ENCODE peak calls at places on chromosomes 1 and 21, in four cellular contexts. B is nephron progenitor cell, Y is RWPE1, S is GM20000. C is an unnamed sample.

GRCh38 chr1:107153033-107153432 is 12.2 kb downstream of the NTNG1 start:
- DNase-seq in Y (peak; percentile 57), S (no peak), B (no peak), C (no peak)

GRCh38 chr1:19622204-19622603 is 21.9 kb upstream of the NBL1 start:
- DNase-seq in S (no peak), B (no peak), Y (peak; percentile 54), C (no peak)

GRCh38 chr1:150558761-150559626 is 9.8 kb downstream of the ADAMTSL4 start:
- DNase-seq in B (no peak), S (no peak), Y (no peak), C (no peak)

GRCh38 chr1:89910780-89911179 is 84.1 kb upstream of the ZNF326 start:
- DNase-seq in S (no peak), B (no peak), Y (peak; percentile 30), C (no peak)

GRCh38 chr1:209109001-209109785 is 474.3 kb upstream of the CAMK1G start:
- DNase-seq in S (no peak), Y (no peak), B (no peak), C (no peak)

GRCh38 chr1:59146651-59147358 is 150.1 kb upstream of the FGGY start:
- DNase-seq in S (peak; percentile 79), B (peak; percentile 75), Y (no peak), C (peak; percentile 83)

GRCh38 chr1:15919316-15919715 is 56.6 kb downstream of the ZBTB17 start:
- DNase-seq in B (no peak), S (peak; percentile 64), Y (peak; percentile 72), C (peak; percentile 71)

GRCh38 chr1:23423415-23424170 is 955 bp downstream of the TCEA3 start:
- DNase-seq in S (no peak), Y (peak; percentile 36), B (peak; percentile 63), C (no peak)

GRCh38 chr1:109482796-109483638 is 688 bp upstream of the ATXN7L2 start:
- DNase-seq in S (peak; percentile 38), Y (no peak), B (peak; percentile 67), C (peak; percentile 41)

GRCh38 chr1:115879977-115880376 is 39.1 kb upstream of the NHLH2 start:
- DNase-seq in S (no peak), Y (no peak), B (no peak), C (no peak)

GRCh38 chr1:152110365-152110859 is 4.8 kb downstream of the TCHH start:
- DNase-seq in B (no peak), S (no peak), Y (peak; percentile 36), C (peak; percentile 40)

GRCh38 chr1:19179597-19180271 is 30.3 kb downstream of the UBR4 start:
- DNase-seq in Y (no peak), S (no peak), B (no peak), C (no peak)

GRCh38 chr21:41066086-41066938 is 101.6 kb upstream of the BACE2 start:
- DNase-seq in B (no peak), S (no peak), Y (no peak), C (no peak)

GRCh38 chr21:45393021-45393420 is 11.9 kb upstream of the COL18A1 start:
- DNase-seq in Y (no peak), B (peak; percentile 46), S (no peak), C (no peak)

GRCh38 chr1:181087400-181087901 is 1.0 kb upstream of the IER5 start:
- DNase-seq in Y (no peak), B (no peak), S (peak; percentile 58), C (peak; percentile 53)

GRCh38 chr1:53543771-53544695 is 84.8 kb downstream of the DMRTB1 start:
- DNase-seq in B (no peak), Y (no peak), S (no peak), C (no peak)

GRCh38 chr1:230713915-230714764 is at the start of gene AGT:
- DNase-seq in B (no peak), S (no peak), Y (no peak), C (no peak)

GRCh38 chr1:97820470-97821188 is 100.2 kb downstream of the DPYD start:
- DNase-seq in S (peak; percentile 3), Y (peak; percentile 5), B (no peak), C (no peak)

GRCh38 chr1:2468041-2468472 is 8.0 kb upstream of the PLCH2 start:
- DNase-seq in S (peak; percentile 69), Y (no peak), B (peak; percentile 94), C (peak; percentile 71)

GRCh38 chr1:43346636-43347035 is 9.0 kb downstream of the MPL start:
- DNase-seq in B (no peak), Y (no peak), S (no peak), C (no peak)

GRCh38 chr1:209787551-209787950 is 3.2 kb upstream of the C1orf74 start:
- DNase-seq in Y (no peak), S (no peak), B (no peak), C (no peak)

GRCh38 chr1:52368383-52369172 is 2.6 kb upstream of the CC2D1B start:
- DNase-seq in Y (peak; percentile 55), B (peak; percentile 77), S (peak; percentile 78), C (peak; percentile 74)

GRCh38 chr1:41003127-41003639 is 18.3 kb downstream of the SLFNL1 start:
- DNase-seq in Y (no peak), B (no peak), S (no peak), C (no peak)

GRCh38 chr1:244815600-244816099 is 19.8 kb upstream of the COX20 start:
- DNase-seq in B (no peak), S (no peak), Y (no peak), C (no peak)

GRCh38 chr1:3453203-3453761 is 1.2 kb upstream of the ARHGEF16 start:
- DNase-seq in B (peak; percentile 91), S (peak; percentile 91), Y (peak; percentile 89), C (peak; percentile 93)

GRCh38 chr1:242017580-242018233 is 18.8 kb upstream of the MAP1LC3C start:
- DNase-seq in Y (peak; percentile 64), B (peak; percentile 36), S (peak; percentile 65), C (peak; percentile 75)

GRCh38 chr21:34158866-34159616 is 85.7 kb downstream of the MRPS6 start:
- DNase-seq in Y (no peak), S (no peak), B (no peak), C (no peak)

GRCh38 chr21:44742418-44743153 is 31.2 kb upstream of the TSPEAR start:
- DNase-seq in S (no peak), Y (no peak), B (no peak), C (no peak)

GRCh38 chr1:91856996-91857395 is 29.0 kb downstream of the TGFBR3 start:
- DNase-seq in Y (no peak), B (no peak), S (no peak), C (no peak)

GRCh38 chr1:225454067-225454618 is 26.3 kb upstream of the LBR start:
- DNase-seq in S (no peak), B (no peak), Y (peak; percentile 61), C (peak; percentile 9)

GRCh38 chr1:245361951-245362350 is 207.2 kb downstream of the KIF26B start:
- DNase-seq in Y (no peak), S (no peak), B (no peak), C (no peak)

GRCh38 chr1:48674641-48675040 is 102.0 kb downstream of the BEND5 start:
- DNase-seq in B (no peak), Y (peak; percentile 59), S (no peak), C (no peak)

DNA sequence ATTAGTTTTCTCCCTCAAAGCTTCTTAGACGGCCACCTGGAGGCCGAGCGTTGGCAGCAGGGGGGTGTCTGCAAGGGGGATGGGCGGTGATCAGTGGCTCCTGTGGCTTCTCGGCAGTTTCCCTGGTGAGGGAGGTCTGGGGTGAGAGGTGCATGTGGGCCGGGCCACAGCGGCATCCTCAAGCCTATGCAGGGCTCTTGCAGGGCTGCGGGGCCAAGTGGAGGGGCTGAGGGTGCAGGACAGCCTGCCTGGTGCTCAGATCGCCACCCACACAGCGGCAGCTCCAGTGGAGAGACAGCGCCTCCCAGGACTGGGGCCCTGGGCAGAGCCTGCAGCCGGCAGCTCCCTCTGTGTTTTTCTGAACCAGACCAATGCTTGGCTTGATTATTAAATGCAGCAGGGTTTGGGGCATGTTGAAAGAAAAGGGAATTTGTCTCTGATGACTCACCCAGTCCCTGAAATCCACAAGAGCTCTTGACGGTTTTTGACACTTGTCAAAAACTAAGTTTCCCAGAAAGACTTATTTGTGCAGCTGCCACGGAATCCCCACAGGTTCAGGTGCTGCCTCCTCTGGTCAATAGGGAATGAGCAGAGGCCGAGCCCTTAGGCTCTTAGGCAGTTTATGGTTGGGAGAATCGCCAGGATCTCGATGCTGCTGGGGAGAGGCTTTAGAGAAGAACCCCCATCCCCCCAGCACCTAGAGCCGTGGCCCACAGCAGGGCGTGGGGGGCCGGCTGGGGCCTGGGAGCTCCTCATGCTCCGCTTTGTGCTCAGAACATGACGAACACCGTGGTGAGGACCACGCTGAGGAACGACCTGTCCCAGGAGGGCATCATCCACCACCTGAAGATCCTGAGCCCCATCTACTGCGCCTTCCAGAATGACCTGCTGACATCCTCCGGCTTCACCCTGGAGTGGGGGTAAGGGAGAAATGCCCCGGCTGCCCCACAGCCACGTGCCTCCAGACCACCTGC is 54.7 kb downstream of the UMODL1 start:
- DNase-seq in Y (no peak), S (no peak), B (no peak), C (no peak)
- TF ChIP-seq CTCF in Y (peak; percentile 17), S (no peak), B (peak; percentile 17), C (no peak)

DNA sequence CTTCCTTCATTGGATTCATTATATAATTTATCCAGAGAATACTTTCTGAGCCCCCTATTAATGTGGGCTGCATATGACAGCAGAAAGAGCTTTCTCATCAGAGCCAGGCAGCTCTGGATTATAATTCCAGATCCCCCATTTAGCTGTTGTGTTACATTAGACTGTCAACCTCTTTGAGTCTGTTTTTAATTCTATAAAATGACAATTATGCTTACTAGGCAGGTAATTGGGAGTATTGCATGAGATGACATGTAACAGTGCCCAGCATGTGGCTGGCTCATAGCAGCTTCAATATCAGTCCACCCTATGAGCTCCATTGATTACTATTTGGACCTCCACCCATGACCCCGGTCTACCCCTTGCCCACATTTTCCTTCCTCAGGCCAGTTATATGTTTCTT is 49.6 kb downstream of the ABCA4 start:
- DNase-seq in S (no peak), B (no peak), Y (no peak), C (no peak)
- TF ChIP-seq CTCF in S (no peak), B (no peak), Y (no peak), C (no peak)

DNA sequence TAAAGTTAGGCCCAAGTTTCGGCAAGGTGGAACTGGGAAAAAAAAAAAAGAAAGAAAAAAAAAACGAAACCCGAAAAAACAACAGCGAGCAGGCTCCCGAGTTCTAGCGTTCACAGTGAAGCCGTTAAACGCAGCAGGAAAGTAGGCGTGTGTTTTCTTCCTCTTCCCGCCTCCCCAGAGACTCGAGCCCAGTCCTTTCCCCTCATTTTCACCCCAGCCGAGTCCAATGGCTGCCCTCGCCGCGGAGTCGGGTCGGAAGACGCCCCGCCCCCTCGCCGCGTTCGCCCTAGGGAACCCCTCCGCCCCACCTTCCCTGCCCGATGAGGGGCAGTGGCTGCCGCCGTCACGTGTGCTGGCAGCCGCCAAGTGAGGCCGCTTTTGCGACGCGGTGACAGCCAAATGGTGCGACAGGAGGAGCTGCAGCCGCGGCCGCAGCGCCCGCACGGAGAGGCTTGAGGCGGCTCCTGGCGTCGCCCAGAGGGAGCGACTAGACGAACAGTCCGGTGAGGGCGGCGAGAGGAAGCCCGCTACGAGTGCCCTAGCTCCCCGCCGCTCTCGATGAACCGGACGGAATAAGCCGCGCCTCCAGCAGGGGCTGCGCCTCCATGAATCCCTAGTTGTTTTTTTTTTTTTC is at the start of gene PKN2:
- DNase-seq in Y (peak; percentile 96), S (peak; percentile 94), B (peak; percentile 97), C (peak; percentile 96)
- TF ChIP-seq CTCF in Y (no peak), S (no peak), B (no peak), C (peak; percentile 24)

GRCh38 chr1:55896210-55896609 is 681.0 kb upstream of the USP24 start:
- DNase-seq in S (no peak), B (no peak), Y (no peak), C (no peak)

GRCh38 chr1:55888685-55889317 is 673.6 kb upstream of the USP24 start:
- DNase-seq in S (no peak), Y (no peak), B (no peak), C (no peak)

GRCh38 chr1:55898191-55898590 is 681.2 kb downstream of the PLPP3 start:
- DNase-seq in S (no peak), B (no peak), Y (peak; percentile 17), C (no peak)

GRCh38 chr1:55894521-55894920 is 679.4 kb upstream of the USP24 start:
- DNase-seq in B (no peak), Y (no peak), S (no peak), C (no peak)

GRCh38 chr1:55893155-55893554 is 678.0 kb upstream of the USP24 start:
- DNase-seq in S (peak; percentile 15), B (no peak), Y (peak; percentile 44), C (no peak)
- TF ChIP-seq CTCF in S (peak; percentile 32), B (peak; percentile 25), Y (no peak), C (peak; percentile 36)

C was measured in GM13976.